ENCODE peak calls at places on chromosomes 2 and 18, in six cellular contexts. H, E, B, F, K and R are unnamed samples.

GRCh38 chr2:110204408-110205385 is at the start of gene NPHP1:
- DNase-seq in F (peak), K (peak), E (peak), B (peak), H (peak), R (no peak)

GRCh38 chr18:22422909-22423548 is 5.3 kb upstream of the CTAGE1 start:
- DNase-seq in E (peak), H (peak), B (peak), F (no peak), K (no peak), R (no peak)

GRCh38 chr18:31555971-31556747 is 35.5 kb upstream of the TTR start:
- DNase-seq in B (peak), E (no peak), F (peak), H (peak), K (peak), R (peak)

GRCh38 chr2:120715941-120716340 is 19.7 kb upstream of the GLI2 start:
- DNase-seq in F (no peak), B (no peak), E (no peak), H (no peak), K (no peak), R (no peak)

GRCh38 chr2:6826081-6826913 is 39.4 kb downstream of the CMPK2 start:
- DNase-seq in E (peak), K (peak), F (peak), B (peak), H (peak), R (no peak)

GRCh38 chr2:109647636-109648035 is 33.5 kb downstream of the SOWAHC start:
- DNase-seq in B (peak), F (peak), E (peak), K (no peak), H (peak), R (no peak)

GRCh38 chr2:224466315-224466714 is 64.4 kb upstream of the FAM124B start:
- DNase-seq in F (no peak), K (no peak), B (no peak), H (no peak), E (no peak), R (no peak)

GRCh38 chr2:43152186-43152585 is 74.2 kb downstream of the ZFP36L2 start:
- DNase-seq in H (no peak), B (no peak), K (no peak), F (no peak), E (no peak), R (no peak)

GRCh38 chr2:224260605-224261004 is 141.3 kb downstream of the FAM124B start:
- DNase-seq in E (no peak), H (peak), F (no peak), B (no peak), K (no peak), R (no peak)

GRCh38 chr2:202030676-202031075 is 3.0 kb upstream of the FZD7 start:
- DNase-seq in E (no peak), H (no peak), F (peak), K (no peak), B (no peak), R (no peak)

GRCh38 chr18:37124511-37124910 is 295.6 kb downstream of the KIAA1328 start:
- DNase-seq in K (no peak), B (peak), E (no peak), F (peak), H (peak), R (no peak)

DNA sequence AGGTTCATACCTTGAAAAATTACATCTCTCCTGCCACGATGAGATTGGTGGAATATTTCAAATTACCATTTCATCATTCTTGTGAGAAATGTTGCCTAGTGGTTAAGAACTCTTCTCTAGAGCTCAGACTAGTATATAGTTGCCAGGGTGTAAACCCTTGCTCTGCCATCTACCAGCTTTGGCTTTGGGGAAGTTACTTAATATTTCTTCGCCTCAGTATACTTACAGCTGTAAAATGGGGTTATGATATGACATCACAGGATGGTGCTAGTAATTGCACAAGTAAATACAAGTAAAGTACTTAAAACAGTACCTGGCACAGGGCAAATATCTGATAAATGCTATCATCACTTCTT is 1.5 kb downstream of the SPOPL start:
- DNase-seq in B (peak), K (peak), H (no peak), E (no peak), F (no peak), R (no peak)
- H3K4me3 ChIP-seq in B (peak), K (peak), H (peak), E (peak), F (peak), R (peak)

GRCh38 chr2:100217323-100217722 is 74.9 kb upstream of the AFF3 start:
- DNase-seq in H (no peak), F (no peak), K (no peak), E (no peak), B (no peak), R (no peak)
- H3K4me3 ChIP-seq in H (no peak), F (no peak), K (no peak), E (no peak), B (no peak), R (no peak)

DNA sequence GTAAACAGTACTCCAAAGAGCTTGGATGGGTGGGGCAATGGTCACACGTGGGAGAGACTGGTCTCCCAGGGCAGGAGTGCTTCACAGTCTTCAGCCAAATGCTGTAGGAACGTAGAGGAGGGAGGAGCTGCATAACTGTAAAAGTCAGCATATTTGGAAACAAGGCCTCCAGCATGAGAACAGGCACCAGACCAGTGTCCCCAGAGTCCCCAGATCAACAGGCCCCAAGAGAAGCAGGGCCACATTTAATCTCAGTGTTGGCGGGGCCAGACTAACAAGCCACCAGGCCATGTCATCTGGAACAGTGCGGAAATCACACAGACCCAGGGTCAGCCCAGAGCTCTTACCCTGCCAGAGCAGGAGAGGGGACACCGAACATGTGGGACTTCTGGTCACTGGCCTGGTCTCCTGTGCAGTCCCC is 63.2 kb downstream of the ADCY3 start:
- DNase-seq in E (no peak), B (no peak), H (peak), F (peak), K (no peak), R (no peak)
- H3K4me3 ChIP-seq in E (no peak), B (no peak), H (no peak), F (no peak), K (no peak), R (no peak)

GRCh38 chr2:50346586-50347351 is 685.2 kb downstream of the NRXN1 start:
- DNase-seq in H (no peak), E (no peak), F (peak), K (no peak), B (no peak), R (no peak)
- H3K4me3 ChIP-seq in H (no peak), E (no peak), F (no peak), K (no peak), B (no peak), R (peak)

GRCh38 chr2:48328159-48328816 is 201.7 kb upstream of the STON1 start:
- DNase-seq in H (no peak), K (no peak), B (no peak), F (no peak), E (no peak), R (no peak)

GRCh38 chr2:48332286-48332685 is 197.7 kb upstream of the STON1 start:
- DNase-seq in B (no peak), K (peak), F (no peak), E (no peak), H (no peak), R (no peak)

GRCh38 chr2:48334180-48334579 is 195.8 kb upstream of the STON1 start:
- DNase-seq in K (no peak), E (no peak), F (no peak), B (no peak), H (no peak), R (no peak)

DNA sequence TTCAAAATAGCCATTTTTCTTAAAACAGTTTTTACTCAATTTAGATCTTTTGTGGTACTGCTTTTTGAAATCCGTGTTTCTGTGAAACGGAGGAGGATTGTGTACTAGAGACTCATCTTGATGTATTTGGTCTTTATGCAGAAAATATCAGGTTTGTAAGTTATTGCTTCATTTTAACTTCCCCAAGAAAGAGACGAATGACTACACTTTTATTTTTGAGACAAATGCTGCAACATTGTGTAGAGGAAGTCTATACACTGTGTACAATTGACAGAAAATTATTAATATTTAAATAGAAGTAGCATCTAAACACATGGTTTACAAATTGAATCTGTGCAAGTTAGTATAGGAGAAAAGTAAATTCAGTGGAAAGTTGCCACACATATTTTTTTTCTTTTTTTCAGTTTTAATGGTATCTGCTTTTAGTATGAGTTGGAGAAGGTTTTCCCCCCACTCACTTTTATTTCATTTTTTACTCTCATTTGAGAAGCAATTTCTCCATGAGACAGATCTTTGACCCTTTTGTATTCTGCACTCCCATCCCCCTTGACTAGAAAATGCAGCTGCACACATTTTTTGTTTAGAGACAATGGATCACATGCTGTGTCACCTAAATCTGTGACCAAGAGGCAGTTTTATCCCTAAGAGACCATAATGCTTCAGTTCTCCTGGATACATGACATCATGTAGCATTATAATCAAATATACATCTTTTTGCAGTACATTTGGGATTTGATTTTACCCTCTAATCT is 200.8 kb upstream of the STON1 start:
- DNase-seq in B (no peak), E (no peak), K (no peak), H (no peak), F (no peak), R (no peak)
- H3K4me3 ChIP-seq in B (no peak), E (no peak), K (no peak), H (no peak), F (no peak), R (peak)

DNA sequence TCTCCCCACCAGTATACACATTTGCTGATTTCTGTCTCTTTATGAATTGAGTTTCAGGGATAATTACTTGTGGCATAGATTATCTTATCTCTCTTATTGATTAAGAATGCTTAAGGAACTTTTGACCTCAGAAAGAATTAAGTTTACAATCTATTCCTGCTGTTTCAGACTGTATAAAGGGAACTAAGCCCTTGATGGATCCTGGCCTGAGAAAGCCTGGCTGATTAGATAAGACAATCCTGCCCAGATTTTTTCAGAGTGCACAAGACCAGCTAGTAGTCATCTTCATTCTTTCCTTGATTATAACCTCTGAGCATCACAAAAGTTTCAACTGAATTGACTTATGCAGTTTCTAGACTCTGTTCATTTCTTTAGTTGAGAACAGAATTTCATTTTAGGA is 22.7 kb upstream of the TFPI start:
- DNase-seq in H (peak), K (no peak), E (no peak), B (peak), F (no peak), R (no peak)
- H3K4me3 ChIP-seq in H (no peak), K (no peak), E (no peak), B (no peak), F (no peak), R (no peak)

DNA sequence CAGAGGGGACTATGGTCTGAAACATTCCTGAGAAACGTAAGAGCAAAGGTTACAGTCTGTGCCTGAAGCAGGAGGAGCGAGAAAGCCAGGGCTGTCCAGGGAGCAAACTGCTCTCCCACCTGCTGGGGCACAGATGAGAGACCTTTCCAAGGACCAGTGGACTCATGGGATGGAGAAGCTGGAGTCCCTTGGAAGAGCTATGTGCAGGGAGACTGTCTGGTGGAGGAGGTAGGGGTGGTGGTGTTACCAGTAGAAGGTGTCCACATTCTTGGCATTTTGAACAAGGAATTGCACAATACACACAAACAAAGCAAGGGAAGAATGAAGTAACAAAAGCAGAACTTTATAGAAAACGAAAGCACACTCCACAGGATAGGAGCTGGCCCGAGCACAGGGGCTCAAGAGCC is 97.9 kb upstream of the CYRIA start:
- DNase-seq in B (no peak), H (no peak), K (no peak), F (peak), E (no peak), R (no peak)
- H3K4me3 ChIP-seq in B (no peak), H (no peak), K (no peak), F (no peak), E (no peak), R (no peak)

GRCh38 chr2:118430510-118431187 is 342.4 kb downstream of the INSIG2 start:
- DNase-seq in F (no peak), E (no peak), K (no peak), H (no peak), B (peak), R (no peak)
- H3K4me3 ChIP-seq in F (no peak), E (no peak), K (no peak), H (no peak), B (no peak), R (no peak)

GRCh38 chr2:172083725-172084483 is 1.4 kb upstream of the DLX1 start:
- DNase-seq in F (peak), E (peak), B (no peak), K (no peak), H (no peak), R (no peak)
- H3K4me3 ChIP-seq in F (peak), E (peak), B (no peak), K (peak), H (no peak), R (peak)

GRCh38 chr2:25443766-25444165 is 102.0 kb upstream of the DNMT3A start:
- DNase-seq in K (no peak), B (no peak), F (no peak), E (no peak), H (no peak), R (no peak)
- H3K4me3 ChIP-seq in K (no peak), B (no peak), F (no peak), E (no peak), H (no peak), R (no peak)